ENCODE peak calls at places on chromosomes 2 and 18, in eight cellular contexts. Z is AG10803, O is IMR-90, S is uterus, N is endodermal cell, K is LNCaP clone FGC, R is sigmoid colon, G is fibroblast of lung. A is an unnamed sample.

GRCh38 chr2:38394903-38395341 is 17.8 kb upstream of the ATL2 start:
- DNase-seq in Z (peak; percentile 73), O (no peak), S (no peak), N (no peak), K (no peak), R (no peak), G (no peak), A (peak; percentile 68)

GRCh38 chr18:76922107-76922506 is 99.8 kb downstream of the ZNF236 start:
- DNase-seq in Z (peak; percentile 43), O (peak; percentile 58), S (no peak), N (peak; percentile 83), K (peak; percentile 40), R (no peak), G (peak; percentile 73), A (peak; percentile 43)

GRCh38 chr2:45946023-45946422 is 294.5 kb downstream of the PRKCE start:
- DNase-seq in Z (peak; percentile 75), O (peak; percentile 84), S (no peak), N (no peak), K (no peak), R (no peak), G (peak; percentile 63), A (peak; percentile 90)

GRCh38 chr2:85814802-85815550 is 61.2 kb downstream of the ATOH8 start:
- DNase-seq in Z (no peak), O (no peak), S (no peak), N (no peak), K (no peak), R (no peak), G (no peak), A (no peak)

GRCh38 chr2:70003093-70003830 is 41.8 kb upstream of the ASPRV1 start:
- DNase-seq in Z (no peak), O (no peak), S (no peak), N (no peak), K (no peak), R (no peak), G (no peak), A (no peak)

GRCh38 chr18:60549338-60549960 is 176.9 kb upstream of the MC4R start:
- DNase-seq in Z (peak; percentile 85), O (peak; percentile 78), S (no peak), N (peak; percentile 53), K (peak; percentile 36), R (no peak), G (peak; percentile 91), A (peak; percentile 85)

GRCh38 chr2:167726788-167727187 is 520.6 kb downstream of the STK39 start:
- DNase-seq in Z (no peak), O (no peak), S (no peak), N (no peak), K (no peak), R (no peak), G (no peak), A (no peak)

GRCh38 chr2:30686000-30686399 is 121.2 kb downstream of the CAPN13 start:
- DNase-seq in Z (no peak), O (no peak), S (no peak), N (peak; percentile 79), K (peak; percentile 43), R (peak; percentile 17), G (no peak), A (no peak)

GRCh38 chr18:75896865-75897264 is 469.4 kb upstream of the SMIM21 start:
- DNase-seq in Z (no peak), O (no peak), S (no peak), N (peak; percentile 56), K (peak; percentile 27), R (no peak), G (no peak), A (no peak)

GRCh38 chr2:127597984-127598380 is 48.0 kb upstream of the GPR17 start:
- DNase-seq in Z (peak; percentile 56), O (peak; percentile 61), S (no peak), N (no peak), K (no peak), R (no peak), G (peak; percentile 2), A (peak; percentile 37)

GRCh38 chr2:85744771-85745601 is 8.8 kb upstream of the ATOH8 start:
- DNase-seq in Z (peak; percentile 99), O (peak; percentile 70), S (peak; percentile 68), N (no peak), K (no peak), R (peak; percentile 86), G (peak; percentile 79), A (peak; percentile 76)

GRCh38 chr2:128315122-128315828 is 3.4 kb downstream of the HS6ST1 start:
- DNase-seq in Z (no peak), O (no peak), S (no peak), N (peak; percentile 66), K (no peak), R (no peak), G (no peak), A (no peak)

GRCh38 chr2:39146022-39146421 is 25.2 kb upstream of the SOS1 start:
- DNase-seq in Z (no peak), O (no peak), S (no peak), N (no peak), K (no peak), R (no peak), G (no peak), A (no peak)

GRCh38 chr18:32439802-32440201 is 30.9 kb downstream of the GAREM1 start:
- DNase-seq in Z (no peak), O (no peak), S (no peak), N (peak; percentile 68), K (no peak), R (no peak), G (no peak), A (no peak)

GRCh38 chr2:191366199-191366598 is 121.0 kb downstream of the MYO1B start:
- DNase-seq in Z (peak; percentile 90), O (peak; percentile 89), S (no peak), N (no peak), K (no peak), R (no peak), G (peak; percentile 49), A (peak; percentile 75)

GRCh38 chr2:119638891-119639539 is 40.0 kb upstream of the TMEM177 start:
- DNase-seq in Z (no peak), O (no peak), S (no peak), N (peak; percentile 79), K (no peak), R (no peak), G (peak; percentile 75), A (peak; percentile 62)

GRCh38 chr2:127107622-127107999 is 657 bp upstream of the BIN1 start:
- DNase-seq in Z (no peak), O (no peak), S (no peak), N (no peak), K (no peak), R (peak; percentile 62), G (no peak), A (peak; percentile 50)

GRCh38 chr2:171237754-171238505 is 77.2 kb upstream of the TLK1 start:
- DNase-seq in Z (no peak), O (no peak), S (no peak), N (no peak), K (no peak), R (no peak), G (no peak), A (no peak)

GRCh38 chr2:106623424-106623823 is 136.3 kb downstream of the CD8B2 start:
- DNase-seq in Z (no peak), O (no peak), S (no peak), N (no peak), K (no peak), R (no peak), G (no peak), A (no peak)

GRCh38 chr2:176490061-176490861 is 221.0 kb downstream of the MTX2 start:
- DNase-seq in Z (peak; percentile 67), O (no peak), S (peak; percentile 66), N (peak; percentile 88), K (no peak), R (peak; percentile 70), G (peak; percentile 2), A (peak; percentile 60)

DNA sequence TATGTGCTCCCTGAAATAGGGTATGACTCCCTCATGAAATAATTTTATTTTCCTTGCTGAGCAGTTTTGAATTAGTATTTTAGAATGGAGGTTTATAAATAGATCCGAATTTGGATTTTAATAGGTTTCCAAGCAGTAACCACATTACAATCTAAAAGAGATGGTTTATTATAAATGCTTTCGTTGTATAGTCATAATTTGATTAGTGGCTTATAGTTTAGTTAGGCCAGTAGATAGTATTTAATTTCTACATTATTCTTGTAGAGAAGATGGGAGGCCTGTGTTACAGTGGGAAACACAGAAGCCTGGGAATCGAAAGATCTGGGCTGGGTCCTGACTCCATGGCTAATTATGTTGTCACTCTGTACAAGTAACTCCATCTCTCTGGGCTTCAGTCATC is 6.7 kb downstream of the CAB39 start:
- DNase-seq in Z (no peak), O (no peak), S (no peak), N (no peak), K (no peak), R (no peak), G (no peak), A (no peak)
- H3K4me3 ChIP-seq in Z (no peak overlapping the region), O (no peak overlapping the region), S (no peak overlapping the region), N (no peak overlapping the region), K (no peak overlapping the region), R (no peak overlapping the region), G (no peak overlapping the region), A (no peak overlapping the region)

GRCh38 chr2:183608747-183609146 is 484.5 kb downstream of the NUP35 start:
- DNase-seq in Z (no peak), O (no peak), S (no peak), N (no peak), K (no peak), R (no peak), G (no peak), A (no peak)

GRCh38 chr2:183614797-183615429 is 490.7 kb downstream of the NUP35 start:
- DNase-seq in Z (no peak), O (no peak), S (no peak), N (no peak), K (no peak), R (peak; percentile 53), G (no peak), A (peak; percentile 66)

GRCh38 chr2:183607995-183608394 is 483.8 kb downstream of the NUP35 start:
- DNase-seq in Z (no peak), O (no peak), S (no peak), N (no peak), K (no peak), R (no peak), G (no peak), A (no peak)

GRCh38 chr2:183606718-183607085 is 482.5 kb downstream of the NUP35 start:
- DNase-seq in Z (no peak), O (no peak), S (no peak), N (no peak), K (no peak), R (no peak), G (no peak), A (no peak)

GRCh38 chr2:183610724-183611123 is 486.5 kb downstream of the NUP35 start:
- DNase-seq in Z (no peak), O (no peak), S (no peak), N (peak; percentile 59), K (no peak), R (no peak), G (no peak), A (no peak)
- TF ChIP-seq CTCF in Z (no peak), O (no peak), S (no peak), N (peak; percentile 64), K (no peak), R (no peak), G (no peak), A (no peak)

GRCh38 chr2:161418275-161418714 is 2.2 kb downstream of the TBR1 start:
- DNase-seq in Z (no peak), O (no peak), S (no peak), N (no peak), K (no peak), R (no peak), G (no peak), A (peak; percentile 13)
- H3K4me3 ChIP-seq in Z (no peak overlapping the region), O (no peak overlapping the region), S (no peak overlapping the region), N (peak overlapping the region; percentile 70), K (no peak overlapping the region), R (no peak overlapping the region), G (no peak overlapping the region), A (no peak overlapping the region)

GRCh38 chr2:36625304-36625703 is 27.3 kb upstream of the FEZ2 start:
- DNase-seq in Z (no peak), O (no peak), S (no peak), N (no peak), K (no peak), R (no peak), G (no peak), A (no peak)
- TF ChIP-seq CTCF in Z (no peak), O (no peak), S (no peak), N (no peak), K (no peak), R (no peak), G (no peak), A (no peak)